ENCODE peak calls at places on chromosomes 16 and 17, in six cellular contexts. A is GM12878, M is K562, Q is upper lobe of left lung, X is A549, G is HepG2. H is an unnamed sample.

GRCh38 chr17:27282054-27282501 is 11.8 kb upstream of the WSB1 start:
- ATAC-seq in A (peak), M (no peak), Q (peak), X (no peak), G (no peak), H (peak)

GRCh38 chr16:9135797-9136196 is 44.4 kb downstream of the HAPSTR1 start:
- ATAC-seq in A (peak), M (peak), Q (no peak), X (no peak), G (no peak), H (no peak)

GRCh38 chr17:4966844-4967538 is 626 bp downstream of the SPAG7 start:
- ATAC-seq in A (peak), M (peak), Q (peak), X (peak), G (peak), H (peak)

GRCh38 chr17:55417411-55418268 is 4.0 kb downstream of the MMD start:
- ATAC-seq in A (no peak), M (no peak), Q (no peak), X (no peak), G (no peak), H (no peak)

GRCh38 chr16:84983308-84983707 is 28.0 kb downstream of the ZDHHC7 start:
- ATAC-seq in A (no peak), M (no peak), Q (peak), X (peak), G (no peak), H (no peak)

GRCh38 chr17:4536259-4536741 is 18.9 kb downstream of the MYBBP1A start:
- ATAC-seq in A (no peak), M (peak), Q (no peak), X (no peak), G (no peak), H (peak)

GRCh38 chr17:3916825-3917224 is 560 bp upstream of the P2RX1 start:
- ATAC-seq in A (no peak), M (peak), Q (no peak), X (no peak), G (no peak), H (no peak)

GRCh38 chr17:66541461-66542182 is 239.2 kb downstream of the PRKCA start:
- ATAC-seq in A (peak), M (peak), Q (no peak), X (peak), G (no peak), H (no peak)

GRCh38 chr17:50468120-50469004 is at the start of gene CHAD:
- ATAC-seq in A (no peak), M (peak), Q (no peak), X (no peak), G (no peak), H (no peak)

GRCh38 chr17:65593870-65594584 is 32.6 kb upstream of the AXIN2 start:
- ATAC-seq in A (peak), M (no peak), Q (no peak), X (no peak), G (no peak), H (no peak)

GRCh38 chr17:48259710-48260291 is 152.2 kb downstream of the SNX11 start:
- ATAC-seq in A (no peak), M (peak), Q (no peak), X (peak), G (no peak), H (no peak)

GRCh38 chr17:82334204-82334621 is 647 bp upstream of the SECTM1 start:
- ATAC-seq in A (no peak), M (no peak), Q (no peak), X (no peak), G (no peak), H (no peak)

GRCh38 chr17:82332669-82333278 is 792 bp downstream of the SECTM1 start:
- ATAC-seq in A (peak), M (peak), Q (peak), X (peak), G (peak), H (peak)

GRCh38 chr17:82331345-82331939 is 2.1 kb downstream of the SECTM1 start:
- ATAC-seq in A (no peak), M (no peak), Q (no peak), X (no peak), G (no peak), H (no peak)

GRCh38 chr17:82334622-82335394 is 1.2 kb upstream of the SECTM1 start:
- ATAC-seq in A (peak), M (no peak), Q (no peak), X (no peak), G (no peak), H (no peak)

DNA sequence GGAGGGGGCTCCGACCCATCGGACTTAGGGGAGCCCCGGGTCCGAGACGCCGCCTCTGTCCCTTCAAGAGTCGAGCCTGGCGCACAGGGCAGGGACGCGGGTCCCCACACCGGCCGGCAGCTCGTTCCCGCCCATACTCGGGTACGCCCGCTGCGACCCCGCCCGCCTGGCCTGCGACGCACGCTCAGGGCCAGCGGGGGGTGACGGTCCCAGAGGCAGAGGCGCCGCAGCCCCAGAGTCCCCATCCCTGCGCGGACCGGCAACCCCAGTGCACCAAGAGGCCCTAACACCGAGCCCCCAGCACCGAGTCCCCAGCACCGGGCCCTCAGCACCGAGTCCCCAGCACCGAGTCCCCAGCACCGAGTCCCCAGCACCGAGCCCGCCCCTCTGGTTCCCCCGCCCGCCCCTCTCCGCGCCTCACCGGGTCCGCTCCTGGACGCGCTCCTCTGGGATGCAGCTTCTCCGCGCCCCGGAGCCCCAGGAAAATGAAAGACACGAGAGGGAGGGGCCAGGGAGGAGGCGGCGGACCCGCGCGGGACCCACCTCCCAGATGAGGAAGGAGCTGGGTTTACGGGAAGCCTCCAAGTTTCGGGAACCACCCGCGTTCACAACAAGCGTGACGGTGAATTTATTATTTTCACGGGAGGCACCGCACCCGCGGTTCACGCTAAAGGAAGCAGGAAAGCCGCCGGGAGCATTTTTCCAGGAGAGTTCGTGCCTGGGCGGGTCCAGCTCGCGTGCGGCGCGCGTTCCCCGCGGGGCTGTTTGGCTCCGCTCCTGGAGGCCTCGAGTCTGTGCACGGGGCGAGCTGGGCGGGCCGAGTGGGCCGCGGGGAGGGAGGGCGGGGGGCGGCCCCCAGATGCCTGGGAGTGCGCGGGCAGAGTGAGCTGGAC is at the start of gene SECTM1:
- ATAC-seq in A (peak), M (no peak), Q (peak), X (peak), G (no peak), H (peak)
- TF ChIP-seq EP300 in A (no peak), M (no peak), Q (no peak), X (no peak), G (no peak), H (no peak)

GRCh38 chr16:73026754-73027654 is 20.9 kb downstream of the ZFHX3 start:
- ATAC-seq in A (no peak), M (no peak), Q (no peak), X (no peak), G (no peak), H (no peak)
- TF ChIP-seq POLR2A in A (no peak), M (no peak), Q (no peak), X (no peak), G (no peak), H (no peak)

GRCh38 chr16:81096715-81097208 is 567 bp upstream of the GCSH start:
- ATAC-seq in A (no peak), M (peak), Q (no peak), X (peak), G (no peak), H (no peak)

GRCh38 chr16:81095953-81096714 is at the start of gene GCSH:
- ATAC-seq in A (peak), M (peak), Q (peak), X (peak), G (peak), H (peak)

GRCh38 chr16:81095653-81095952 is 592 bp downstream of the GCSH start:
- ATAC-seq in A (peak), M (peak), Q (no peak), X (no peak), G (peak), H (no peak)

GRCh38 chr16:81097230-81097629 is 1.0 kb upstream of the GCSH start:
- ATAC-seq in A (no peak), M (no peak), Q (no peak), X (no peak), G (no peak), H (no peak)

DNA sequence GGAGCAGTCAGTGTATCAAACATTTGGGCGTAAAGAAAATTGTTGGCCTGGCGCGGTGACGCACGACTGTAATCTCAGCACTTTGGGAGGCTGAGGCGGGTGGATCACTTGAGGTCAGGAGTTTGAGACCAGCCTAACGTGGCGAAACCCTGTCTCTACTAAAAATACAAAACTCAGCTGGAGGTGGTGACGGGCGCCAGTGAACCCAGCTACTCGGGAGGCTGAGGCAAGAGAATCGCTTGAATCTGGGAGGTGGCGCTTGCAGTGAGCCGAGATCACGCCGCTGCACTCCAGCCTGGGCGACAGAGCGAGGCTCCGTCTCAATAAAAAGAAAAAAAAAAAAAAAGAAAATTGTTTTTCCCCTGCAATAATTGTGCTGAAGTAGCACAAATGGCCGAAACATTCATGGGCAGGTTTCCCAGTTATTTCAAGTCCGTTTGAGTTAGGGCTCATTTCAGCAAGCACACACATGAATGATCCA is 1.4 kb downstream of the GCSH start:
- ATAC-seq in A (no peak), M (no peak), Q (no peak), X (no peak), G (no peak), H (no peak)
- H3K4me3 ChIP-seq in A (peak), M (peak), Q (peak), X (peak), G (peak), H (no peak)

DNA sequence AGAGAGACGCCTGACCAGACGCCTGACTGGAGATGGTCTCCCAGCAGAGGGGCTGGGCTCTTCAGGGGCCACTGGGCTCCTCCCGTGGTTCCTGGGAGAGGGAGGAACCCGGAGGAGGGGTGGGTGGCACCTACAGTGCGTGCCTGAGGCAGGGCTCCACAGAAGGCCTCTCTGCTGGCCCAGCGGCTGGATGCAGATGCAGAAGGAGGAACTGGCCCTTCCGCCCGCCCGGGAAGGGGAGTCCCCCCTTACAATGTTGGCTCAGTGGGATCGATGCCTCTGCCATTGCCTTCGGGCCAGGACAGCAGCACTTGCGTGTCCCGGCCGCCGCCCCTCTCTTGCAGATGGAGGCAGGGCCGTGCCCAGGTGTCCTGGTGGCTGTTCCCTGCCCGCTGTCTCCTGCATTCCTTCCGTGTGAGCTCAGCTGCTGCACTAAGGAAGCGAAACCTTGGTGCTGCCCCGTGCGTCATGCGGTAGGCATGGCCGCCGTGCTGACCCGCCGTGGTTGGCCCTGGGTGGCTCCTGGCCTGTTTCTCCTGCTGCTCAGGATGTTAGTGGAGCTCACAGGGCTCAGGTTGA is 15.1 kb downstream of the BAIAP2 start:
- ATAC-seq in A (peak), M (no peak), Q (peak), X (peak), G (no peak), H (peak)
- TF ChIP-seq EP300 in A (no peak), M (no peak), Q (peak), X (no peak), G (no peak), H (no peak)

GRCh38 chr16:64539811-64540210 is 582.1 kb downstream of the CDH11 start:
- ATAC-seq in A (no peak), M (no peak), Q (no peak), X (no peak), G (no peak), H (no peak)
- TF ChIP-seq POLR2A in A (no peak), M (no peak), Q (no peak), X (no peak), G (no peak), H (no peak)

GRCh38 chr17:63441654-63442053 is 4.5 kb downstream of the CYB561 start:
- ATAC-seq in A (no peak), M (no peak), Q (no peak), X (no peak), G (no peak), H (no peak)
- H3K4me3 ChIP-seq in A (no peak), M (no peak), Q (no peak), X (no peak), G (no peak), H (no peak)

DNA sequence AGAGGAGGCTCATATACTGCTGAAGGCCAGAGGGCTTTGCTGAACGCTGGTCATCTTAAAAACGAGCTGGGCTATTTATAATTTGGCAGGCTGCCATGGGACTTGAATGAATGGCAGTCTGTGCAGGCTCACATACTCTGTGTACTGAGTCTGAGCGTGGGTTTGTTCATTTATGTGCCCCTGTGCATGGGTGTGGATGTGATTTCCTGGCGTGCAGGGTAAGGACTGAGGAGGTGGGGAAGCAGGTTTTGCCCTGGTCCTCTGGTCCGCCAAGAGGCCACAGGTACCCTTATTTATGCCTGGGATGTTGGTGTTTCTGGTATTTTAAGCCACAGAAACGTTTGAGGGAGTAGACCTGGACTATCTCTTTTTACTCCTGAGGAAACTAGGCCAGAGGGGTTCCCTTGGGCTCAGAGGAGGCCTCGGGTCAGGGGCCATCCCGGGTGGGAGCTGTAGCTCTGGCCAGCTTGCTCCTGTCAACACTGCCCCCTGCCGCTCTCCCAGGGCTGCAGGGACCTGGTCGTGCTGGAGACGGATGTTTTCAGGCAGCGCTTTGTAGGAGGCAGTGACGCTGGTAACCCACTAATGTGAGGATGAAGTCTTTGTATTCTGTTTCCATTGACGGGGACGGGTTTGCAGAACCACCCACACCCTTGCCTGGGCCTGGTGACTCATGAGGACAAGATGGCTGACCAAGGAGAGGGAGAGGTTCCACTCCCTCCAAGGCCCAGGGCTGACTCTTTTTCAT is 184.4 kb downstream of the MSI2 start:
- ATAC-seq in A (peak), M (peak), Q (peak), X (peak), G (peak), H (peak)
- TF ChIP-seq EP300 in A (peak), M (no peak), Q (no peak), X (no peak), G (no peak), H (no peak)

GRCh38 chr16:10946308-10946707 is 1.9 kb downstream of the CLEC16A start:
- ATAC-seq in A (no peak), M (no peak), Q (no peak), X (no peak), G (no peak), H (no peak)

GRCh38 chr16:10945065-10945787 is 862 bp downstream of the CLEC16A start:
- ATAC-seq in A (no peak), M (no peak), Q (no peak), X (no peak), G (no peak), H (no peak)

GRCh38 chr16:10942352-10943297 is at the start of gene DEXI:
- ATAC-seq in A (peak), M (peak), Q (peak), X (peak), G (peak), H (peak)

GRCh38 chr16:10947211-10947787 is 2.9 kb downstream of the CLEC16A start:
- ATAC-seq in A (no peak), M (no peak), Q (no peak), X (no peak), G (no peak), H (no peak)

GRCh38 chr16:10944249-10945064 is at the start of gene CLEC16A:
- ATAC-seq in A (peak), M (peak), Q (peak), X (peak), G (peak), H (peak)
- TF ChIP-seq POLR2A in A (peak), M (peak), Q (peak), X (peak), G (peak), H (peak)

DNA sequence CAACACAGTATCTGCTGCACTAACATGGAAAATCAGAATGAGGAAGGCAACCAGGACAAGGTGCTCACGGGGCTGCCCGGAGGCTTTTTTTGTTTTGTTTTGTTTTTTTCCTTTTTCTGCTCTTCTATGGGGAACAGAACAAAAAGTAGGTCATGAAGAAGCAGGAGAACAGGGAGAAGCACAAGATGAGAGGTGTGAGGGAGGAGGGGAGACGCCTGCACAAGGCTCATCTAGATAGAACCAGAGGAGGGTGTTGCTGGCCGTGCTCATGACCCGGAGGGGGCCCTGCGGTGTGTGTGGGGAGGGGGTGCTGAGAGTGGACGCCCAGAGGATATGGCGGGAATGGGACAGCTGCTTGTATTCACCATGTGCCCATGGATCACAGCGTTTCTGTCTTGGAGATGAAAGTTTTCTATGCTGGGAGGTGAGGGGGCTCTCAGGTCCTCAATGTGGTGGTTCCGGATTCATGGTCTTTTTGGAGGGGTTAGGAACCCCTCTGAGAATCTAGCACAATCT is 183.7 kb downstream of the FOXL1 start:
- ATAC-seq in A (no peak), M (no peak), Q (no peak), X (no peak), G (no peak), H (no peak)
- H3K4me3 ChIP-seq in A (no peak), M (no peak), Q (no peak), X (no peak), G (no peak), H (no peak)

GRCh38 chr16:4306439-4307214 is 9.2 kb upstream of the GLIS2 start:
- ATAC-seq in A (peak), M (no peak), Q (no peak), X (no peak), G (no peak), H (no peak)
- TF ChIP-seq EP300 in A (no peak), M (no peak), Q (no peak), X (no peak), G (no peak), H (no peak)